ENCODE peak calls at places on chromosomes 12 and 14, in six cellular contexts. Q is SK-N-SH, B is HCT116, J is neural progenitor cell, N is GM23338, F is hepatocyte. X is an unnamed sample. For H3K27me3, the result is how much of the 10 kb centered on the place peaks cover.

GRCh38 chr14:94884616-94885230 is 114.8 kb upstream of the GSC start:
- DNase-seq in B (no peak), J (no peak), F (no peak), Q (no peak), N (no peak), X (no peak)

GRCh38 chr12:45989857-45990467 is 412 bp downstream of the SCAF11 start:
- DNase-seq in B (peak), Q (peak), N (peak), J (peak), F (peak), X (peak)

GRCh38 chr14:99043756-99044155 is 228.2 kb downstream of the BCL11B start:
- DNase-seq in B (no peak), N (no peak), J (no peak), Q (no peak), F (no peak), X (no peak)

GRCh38 chr14:102317564-102318248 is 1.8 kb upstream of the ZNF839 start:
- DNase-seq in J (peak), B (no peak), F (peak), Q (no peak), N (peak), X (peak)

GRCh38 chr14:56004807-56005579 is 113.2 kb upstream of the PELI2 start:
- DNase-seq in B (no peak), J (peak), Q (no peak), F (peak), N (peak), X (no peak)

GRCh38 chr14:52977798-52978197 is 26.9 kb upstream of the FERMT2 start:
- DNase-seq in B (no peak), N (no peak), J (no peak), F (no peak), Q (peak), X (no peak)

GRCh38 chr12:72296389-72296788 is 24.2 kb downstream of the TRHDE start:
- DNase-seq in B (peak), N (no peak), Q (no peak), J (no peak), F (peak), X (peak)

GRCh38 chr14:34227834-34228662 is 234.0 kb downstream of the SPTSSA start:
- DNase-seq in B (peak), F (peak), Q (peak), N (peak), J (peak), X (peak)

GRCh38 chr12:108561852-108562347 is 496 bp upstream of the ISCU start:
- DNase-seq in B (peak), F (no peak), N (no peak), Q (no peak), J (peak), X (peak)

GRCh38 chr12:54397157-54397556 is 12.6 kb upstream of the ZNF385A start:
- DNase-seq in J (no peak), Q (no peak), N (no peak), B (no peak), F (no peak), X (no peak)

GRCh38 chr12:61870658-61871559 is 389.3 kb upstream of the USP15 start:
- DNase-seq in N (no peak), B (no peak), Q (no peak), F (no peak), J (no peak), X (no peak)

GRCh38 chr12:59079472-59079871 is 159.2 kb upstream of the LRIG3 start:
- DNase-seq in F (no peak), B (no peak), N (no peak), J (no peak), Q (no peak), X (no peak)

GRCh38 chr14:70489579-70490175 is 37.7 kb downstream of the ADAM21 start:
- DNase-seq in B (no peak), N (peak), J (no peak), Q (no peak), F (no peak), X (no peak)

GRCh38 chr12:2513141-2514037 is 281.4 kb upstream of the FKBP4 start:
- DNase-seq in J (no peak), N (no peak), Q (no peak), B (no peak), F (no peak), X (no peak)

GRCh38 chr12:1936406-1937320 is 18.2 kb upstream of the CACNA2D4 start:
- DNase-seq in N (no peak), J (no peak), B (no peak), F (peak), Q (peak), X (peak)

GRCh38 chr12:95614384-95614982 is 63.2 kb upstream of the USP44 start:
- DNase-seq in Q (no peak), J (no peak), F (no peak), N (no peak), B (no peak), X (no peak)

GRCh38 chr14:80567905-80568512 is 356.7 kb upstream of the DIO2 start:
- DNase-seq in J (no peak), B (peak), Q (no peak), F (peak), N (no peak), X (peak)

GRCh38 chr14:89307409-89307808 is 109.6 kb downstream of the FOXN3 start:
- DNase-seq in F (no peak), Q (no peak), J (no peak), N (no peak), B (no peak), X (no peak)

GRCh38 chr12:123713398-123714301 is 1.5 kb downstream of the ATP6V0A2 start:
- DNase-seq in N (no peak), J (no peak), F (peak), B (no peak), Q (peak), X (peak)

GRCh38 chr12:96077081-96077480 is 41.7 kb upstream of the LTA4H start:
- DNase-seq in F (no peak), J (no peak), N (peak), B (no peak), Q (no peak), X (no peak)

GRCh38 chr14:73239463-73240241 is 2.3 kb downstream of the PAPLN start:
- DNase-seq in N (peak), B (no peak), F (peak), J (peak), Q (peak), X (peak)

GRCh38 chr12:102966200-102966941 is 8.9 kb downstream of the ASCL1 start:
- DNase-seq in F (no peak), Q (no peak), J (peak), B (no peak), N (no peak), X (no peak)
- H3K27me3 ChIP-seq in F (half or more), Q (under half), J (half or more), B (under half), N (half or more), X (under half)

DNA sequence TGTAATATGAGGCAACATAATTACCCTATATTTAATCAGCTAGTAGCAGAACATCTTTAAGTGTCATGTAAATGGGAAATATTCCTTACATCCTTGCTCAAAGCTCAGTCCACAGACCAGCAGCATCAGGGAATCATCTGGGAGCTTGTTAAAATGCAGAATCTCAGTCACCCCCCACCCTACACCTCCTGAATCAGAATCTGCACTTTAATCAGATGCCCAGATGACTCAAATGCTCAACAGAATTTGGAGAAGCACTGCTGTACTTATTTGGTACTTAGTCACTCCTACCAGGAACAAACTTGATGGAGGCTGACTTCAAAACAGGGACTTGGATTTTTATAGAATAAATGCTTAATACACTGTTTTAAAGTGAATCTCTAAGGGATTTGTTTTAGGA is 96.5 kb downstream of the ARMH4 start:
- DNase-seq in Q (no peak), N (no peak), B (no peak), F (no peak), J (no peak), X (no peak)
- TF ChIP-seq CTCF in Q (no peak), N (no peak), B (no peak), F (no peak), J (no peak), X (no peak)

GRCh38 chr12:66740257-66740656 is 61.4 kb upstream of the GRIP1 start:
- DNase-seq in N (no peak), Q (no peak), J (no peak), B (no peak), F (no peak), X (peak)
- TF ChIP-seq EZH2phosphoT487 in N (no peak), Q (no peak), J (no peak), B (no peak), F (no peak), X (no peak)

GRCh38 chr14:60653388-60653690 is 4.1 kb upstream of the SIX1 start:
- DNase-seq in J (peak), N (peak), B (no peak), Q (peak), F (no peak), X (no peak)
- H3K27me3 ChIP-seq in J (half or more), N (half or more), B (under half), Q (under half), F (half or more), X (under half)